ENCODE peak calls at places on chromosomes 13 and 19, in five cellular contexts. C, U, Q, F and M are unnamed samples.

GRCh38 chr19:54459282-54460229 is 4.0 kb downstream of the LENG9 start:
- DNase-seq in F (peak), Q (no peak), C (no peak), U (no peak), M (no peak)

GRCh38 chr19:11324079-11324661 is 15.3 kb downstream of the RAB3D start:
- DNase-seq in U (no peak), C (peak), Q (peak), F (no peak), M (peak)

GRCh38 chr13:73138276-73138950 is 79.6 kb downstream of the KLF5 start:
- DNase-seq in Q (no peak), C (peak), U (peak), F (no peak), M (no peak)

GRCh38 chr19:56987184-56987583 is 132.6 kb upstream of the USP29 start:
- DNase-seq in Q (no peak), F (no peak), C (no peak), U (no peak), M (peak)

GRCh38 chr19:29687244-29687896 is 22.1 kb downstream of the PLEKHF1 start:
- DNase-seq in Q (no peak), C (peak), F (no peak), U (no peak), M (no peak)

GRCh38 chr13:51981355-51981754 is 29.9 kb downstream of the ATP7B start:
- DNase-seq in C (no peak), F (no peak), U (no peak), Q (no peak), M (no peak)

GRCh38 chr13:37540228-37540627 is 58.3 kb downstream of the POSTN start:
- DNase-seq in F (no peak), C (peak), Q (no peak), U (no peak), M (no peak)

GRCh38 chr13:45194081-45194939 is 6.5 kb downstream of the KCTD4 start:
- DNase-seq in U (no peak), Q (no peak), C (peak), F (no peak), M (no peak)

GRCh38 chr19:54881884-54882283 is 7.8 kb downstream of the FCAR start:
- DNase-seq in Q (no peak), U (no peak), F (no peak), C (no peak), M (no peak)

GRCh38 chr13:73429691-73430090 is 370.9 kb downstream of the KLF5 start:
- DNase-seq in C (peak), F (no peak), U (peak), Q (no peak), M (no peak)

GRCh38 chr13:37621811-37622361 is 23.3 kb upstream of the POSTN start:
- DNase-seq in C (peak), Q (no peak), U (no peak), F (no peak), M (no peak)

GRCh38 chr13:106376411-106377112 is 158.9 kb downstream of the EFNB2 start:
- DNase-seq in U (peak), C (peak), F (no peak), Q (no peak), M (no peak)

GRCh38 chr19:48329167-48329891 is 4.0 kb downstream of the EMP3 start:
- DNase-seq in C (peak), F (peak), U (no peak), Q (peak), M (no peak)

GRCh38 chr19:41384351-41384750 is 8.0 kb downstream of the TMEM91 start:
- DNase-seq in C (no peak), F (no peak), U (no peak), Q (no peak), M (no peak)

GRCh38 chr19:7225741-7226140 is 68.5 kb downstream of the INSR start:
- DNase-seq in F (no peak), U (no peak), Q (no peak), C (no peak), M (no peak)

GRCh38 chr19:32719611-32720059 is at the start of gene TDRD12:
- DNase-seq in U (no peak), F (no peak), Q (no peak), C (no peak), M (peak)

GRCh38 chr19:29858000-29858596 is 46.3 kb downstream of the CCNE1 start:
- DNase-seq in U (peak), Q (no peak), C (no peak), F (peak), M (peak)

GRCh38 chr19:11382898-11383705 is 1.0 kb downstream of the EPOR start:
- DNase-seq in Q (no peak), U (peak), F (peak), C (no peak), M (peak)

GRCh38 chr13:80497439-80497838 is 156.5 kb upstream of the SPRY2 start:
- DNase-seq in U (no peak), F (no peak), C (no peak), Q (no peak), M (peak)

GRCh38 chr19:5828661-5829566 is 10.6 kb downstream of the FUT6 start:
- DNase-seq in U (no peak), Q (no peak), F (peak), C (no peak), M (peak)

GRCh38 chr19:15091918-15092753 is 10.1 kb downstream of the OR1I1 start:
- DNase-seq in Q (no peak), F (peak), U (no peak), C (peak), M (peak)

GRCh38 chr13:40971321-40971720 is 47.8 kb downstream of the ELF1 start:
- DNase-seq in C (no peak), F (no peak), Q (no peak), U (no peak), M (no peak)
- TF ChIP-seq RCOR1 in C (no peak), F (no peak), Q (no peak), U (no peak), M (no peak)

GRCh38 chr19:17755977-17756670 is 4.8 kb downstream of the FCHO1 start:
- DNase-seq in U (peak), Q (peak), C (peak), F (peak), M (peak)
- TF ChIP-seq RCOR1 in U (no peak), Q (no peak), C (no peak), F (no peak), M (no peak)

GRCh38 chr13:99282264-99283231 is 24.4 kb upstream of the GPR18 start:
- DNase-seq in U (no peak), F (no peak), C (no peak), Q (no peak), M (no peak)
- TF ChIP-seq RCOR1 in U (no peak), F (no peak), C (no peak), Q (no peak), M (no peak)

GRCh38 chr13:34416833-34417425 is 525.1 kb upstream of the NBEA start:
- DNase-seq in C (peak), Q (no peak), U (no peak), F (no peak), M (no peak)
- TF ChIP-seq RCOR1 in C (no peak), Q (no peak), U (no peak), F (no peak), M (no peak)

DNA sequence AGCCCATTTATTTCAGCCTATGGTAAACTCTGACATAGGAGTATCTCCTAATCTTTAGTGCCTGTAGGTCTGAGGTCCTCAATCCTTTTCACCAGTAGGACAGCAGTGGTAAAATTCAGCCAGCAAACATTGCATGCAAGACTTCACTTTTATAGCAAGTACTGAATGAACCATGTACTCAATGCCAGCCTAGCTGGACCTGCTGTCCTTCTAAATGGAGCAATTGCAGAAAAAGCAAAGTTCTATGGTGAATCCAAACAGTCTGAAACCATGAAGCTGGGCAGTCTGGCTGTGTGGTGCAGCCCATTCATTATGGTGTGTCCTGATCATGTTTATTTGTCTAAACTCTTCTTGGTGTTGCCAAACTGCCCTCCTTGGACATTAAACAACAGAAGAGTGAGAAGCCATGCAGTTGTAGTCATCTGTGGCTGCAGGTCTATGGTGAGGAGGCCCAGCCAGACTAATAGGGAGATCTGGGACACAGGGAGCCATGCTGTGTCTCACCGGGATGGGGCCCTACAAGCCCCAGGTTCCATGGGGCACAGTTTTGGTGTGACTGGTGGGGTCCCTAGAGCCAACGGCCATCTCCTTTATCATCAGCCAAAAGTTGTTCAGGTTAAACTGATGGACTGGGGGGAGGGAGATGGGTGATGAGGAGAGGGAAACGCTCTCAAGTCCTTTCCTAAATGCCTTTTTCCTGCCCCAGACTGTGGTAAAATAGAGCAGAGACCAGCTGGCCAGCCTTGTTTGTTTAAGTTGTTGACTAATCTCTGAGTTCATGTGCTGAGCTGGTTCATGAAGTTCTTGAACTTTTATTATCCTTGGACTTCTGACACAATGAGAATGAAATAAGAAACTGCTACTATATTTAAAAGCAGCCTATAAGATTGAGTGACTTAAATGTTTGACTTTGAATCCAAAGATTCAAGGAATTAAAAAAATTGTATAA is 20.6 kb upstream of the TNFSF11 start:
- DNase-seq in Q (no peak), U (no peak), C (peak), F (no peak), M (no peak)
- TF ChIP-seq RCOR1 in Q (no peak), U (no peak), C (no peak), F (no peak), M (no peak)

GRCh38 chr13:33271759-33272158 is 13.8 kb downstream of the STARD13 start:
- DNase-seq in Q (no peak), U (no peak), F (no peak), C (peak), M (no peak)

GRCh38 chr13:33274264-33274663 is 11.3 kb downstream of the STARD13 start:
- DNase-seq in U (no peak), Q (no peak), C (no peak), F (no peak), M (no peak)

GRCh38 chr13:33270906-33271538 is 14.5 kb downstream of the STARD13 start:
- DNase-seq in C (peak), U (no peak), Q (no peak), F (no peak), M (no peak)

GRCh38 chr13:33275916-33276315 is 9.6 kb downstream of the STARD13 start:
- DNase-seq in U (no peak), C (peak), F (no peak), Q (no peak), M (no peak)

GRCh38 chr13:33272531-33273124 is 12.9 kb downstream of the STARD13 start:
- DNase-seq in U (no peak), C (no peak), Q (no peak), F (no peak), M (no peak)
- TF ChIP-seq RCOR1 in U (no peak), C (no peak), Q (no peak), F (no peak), M (no peak)

GRCh38 chr19:8503506-8503905 is 1.1 kb upstream of the PRAM1 start:
- DNase-seq in U (no peak), Q (no peak), C (no peak), F (no peak), M (no peak)

GRCh38 chr19:8504171-8504570 is 1.7 kb upstream of the PRAM1 start:
- DNase-seq in F (peak), Q (no peak), U (no peak), C (no peak), M (no peak)

GRCh38 chr19:8501968-8502367 is 472 bp downstream of the PRAM1 start:
- DNase-seq in U (no peak), Q (no peak), F (no peak), C (no peak), M (no peak)

GRCh38 chr19:8506402-8506957 is 4.0 kb upstream of the PRAM1 start:
- DNase-seq in Q (no peak), U (peak), F (peak), C (no peak), M (no peak)

GRCh38 chr19:8505680-8506401 is 3.4 kb upstream of the PRAM1 start:
- DNase-seq in F (peak), C (peak), U (peak), Q (no peak), M (peak)
- TF ChIP-seq RCOR1 in F (no peak), C (no peak), U (no peak), Q (no peak), M (no peak)